ENCODE peak calls at places on chromosomes 13 and 19, in ten cellular contexts. O is choroid plexus epithelial cell, S is neural progenitor cell, E is thoracic aorta, I is upper lobe of left lung, Y is heart left ventricle, K is AG04450, P is A549, X is psoas muscle, V is foreskin fibroblast. G is an unnamed sample.

GRCh38 chr13:58397596-58398387 is 766.2 kb downstream of the PCDH17 start:
- DNase-seq in O (no peak), S (peak), E (no peak), I (no peak), Y (peak), K (no peak), P (no peak), X (no peak), V (no peak), G (no peak)

GRCh38 chr13:23622991-23623390 is 52.8 kb downstream of the TNFRSF19 start:
- DNase-seq in O (no peak), S (no peak), E (no peak), I (no peak), Y (no peak), K (no peak), P (no peak), X (no peak), V (no peak), G (no peak)

GRCh38 chr13:44088409-44088808 is 208.7 kb downstream of the LACC1 start:
- DNase-seq in O (no peak), S (no peak), E (no peak), I (no peak), Y (no peak), K (no peak), P (no peak), X (no peak), V (no peak), G (no peak)

GRCh38 chr19:58575183-58576041 is 2.3 kb upstream of the MZF1 start:
- DNase-seq in O (peak), S (peak), E (peak), I (peak), Y (peak), K (peak), P (peak), X (peak), V (peak), G (peak)

GRCh38 chr13:31050486-31051400 is 111.0 kb downstream of the HSPH1 start:
- DNase-seq in O (peak), S (peak), E (no peak), I (peak), Y (no peak), K (no peak), P (no peak), X (no peak), V (peak), G (no peak)

GRCh38 chr13:99642841-99643240 is 141.6 kb downstream of the TM9SF2 start:
- DNase-seq in O (no peak), S (no peak), E (no peak), I (no peak), Y (no peak), K (no peak), P (no peak), X (no peak), V (no peak), G (no peak)

GRCh38 chr13:33213024-33213795 is 72.3 kb downstream of the STARD13 start:
- DNase-seq in O (peak), S (peak), E (no peak), I (no peak), Y (no peak), K (no peak), P (no peak), X (no peak), V (no peak), G (no peak)

GRCh38 chr19:571127-571974 is 1.0 kb upstream of the BSG start:
- DNase-seq in O (peak), S (peak), E (no peak), I (peak), Y (peak), K (no peak), P (no peak), X (peak), V (peak), G (peak)

GRCh38 chr13:65154661-65155447 is 2075.3 kb downstream of the PCDH9 start:
- DNase-seq in O (no peak), S (no peak), E (no peak), I (no peak), Y (no peak), K (no peak), P (no peak), X (no peak), V (no peak), G (no peak)

GRCh38 chr19:18543814-18544475 is 572 bp upstream of the FKBP8 start:
- DNase-seq in O (peak), S (peak), E (no peak), I (peak), Y (peak), K (no peak), P (peak), X (no peak), V (peak), G (peak)

GRCh38 chr19:18433039-18433691 is 4.8 kb downstream of the ISYNA1 start:
- DNase-seq in O (no peak), S (peak), E (no peak), I (no peak), Y (no peak), K (no peak), P (no peak), X (no peak), V (peak), G (no peak)

GRCh38 chr19:13764821-13765394 is 586 bp downstream of the MRI1 start:
- DNase-seq in O (peak), S (peak), E (no peak), I (peak), Y (no peak), K (no peak), P (no peak), X (peak), V (peak), G (no peak)

DNA sequence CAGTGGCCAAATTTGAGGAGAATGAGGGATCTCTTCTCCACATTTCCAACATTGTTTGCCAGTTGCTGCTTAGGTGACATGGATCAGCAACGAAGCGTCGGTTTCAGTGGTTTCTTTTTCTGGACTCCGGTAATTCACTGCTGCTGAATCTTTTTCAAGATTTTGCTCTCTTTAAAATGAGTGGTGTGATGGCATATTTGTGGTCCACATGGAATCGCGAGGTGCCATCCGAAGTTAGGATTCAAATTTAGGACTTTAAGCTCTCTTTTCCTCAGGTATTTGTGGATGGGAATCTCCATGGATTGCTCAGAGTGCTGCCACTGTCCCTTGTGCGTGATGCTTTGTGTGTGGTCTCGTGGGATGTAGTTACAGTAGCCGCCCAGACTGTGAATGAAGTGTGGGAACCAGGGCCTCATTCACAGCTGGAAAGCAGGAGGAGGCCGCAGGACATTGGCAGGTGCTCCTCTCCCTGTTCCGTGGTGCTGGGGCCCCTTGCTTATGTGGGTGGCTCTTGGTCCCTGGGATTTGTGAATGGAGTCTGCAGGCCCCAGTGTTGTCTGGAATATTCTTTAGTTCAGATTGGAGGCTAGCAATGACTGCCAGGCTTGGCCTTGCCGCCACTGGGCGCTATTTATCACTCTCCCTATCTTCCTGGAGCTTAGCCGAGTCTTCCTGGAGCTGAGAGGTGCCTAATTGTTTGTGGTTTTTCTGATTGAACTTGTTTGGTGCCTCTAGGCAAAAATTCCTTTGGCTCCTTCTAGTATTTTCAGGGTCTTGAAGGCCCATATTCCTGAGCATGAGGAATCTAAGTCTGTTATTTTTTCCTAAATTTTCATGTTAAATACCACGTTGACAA is 1.5 kb downstream of the ILF3 start:
- DNase-seq in O (peak), S (peak), E (no peak), I (no peak), Y (no peak), K (no peak), P (no peak), X (no peak), V (peak), G (peak)
- TF ChIP-seq CTCF in O (peak), S (no peak), E (no peak), I (no peak), Y (no peak), K (no peak), P (no peak), X (peak), V (peak), G (no peak)

GRCh38 chr19:8826371-8826770 is 5.7 kb downstream of the ZNF558 start:
- DNase-seq in O (no peak), S (no peak), E (no peak), I (no peak), Y (no peak), K (no peak), P (no peak), X (no peak), V (no peak), G (no peak)
- TF ChIP-seq CTCF in O (peak), S (no peak), E (no peak), I (no peak), Y (no peak), K (no peak), P (no peak), X (no peak), V (no peak), G (no peak)

GRCh38 chr13:112366907-112367646 is 9.1 kb upstream of the SPACA7 start:
- DNase-seq in O (no peak), S (no peak), E (no peak), I (no peak), Y (no peak), K (no peak), P (no peak), X (no peak), V (no peak), G (no peak)
- TF ChIP-seq CTCF in O (no peak), S (no peak), E (no peak), I (no peak), Y (no peak), K (no peak), P (no peak), X (no peak), V (no peak), G (no peak)

GRCh38 chr19:42248270-42249148 is 6.1 kb upstream of the GSK3A start:
- DNase-seq in O (no peak), S (no peak), E (no peak), I (no peak), Y (no peak), K (no peak), P (no peak), X (no peak), V (no peak), G (no peak)

GRCh38 chr19:42244452-42245220 is 2.2 kb upstream of the GSK3A start:
- DNase-seq in O (peak), S (peak), E (peak), I (peak), Y (peak), K (peak), P (peak), X (peak), V (peak), G (peak)

GRCh38 chr19:42247631-42248199 is 5.3 kb upstream of the GSK3A start:
- DNase-seq in O (no peak), S (no peak), E (no peak), I (no peak), Y (no peak), K (no peak), P (no peak), X (no peak), V (no peak), G (no peak)

GRCh38 chr19:42246869-42247630 is 4.6 kb upstream of the GSK3A start:
- DNase-seq in O (no peak), S (no peak), E (no peak), I (no peak), Y (no peak), K (no peak), P (no peak), X (no peak), V (no peak), G (no peak)

DNA sequence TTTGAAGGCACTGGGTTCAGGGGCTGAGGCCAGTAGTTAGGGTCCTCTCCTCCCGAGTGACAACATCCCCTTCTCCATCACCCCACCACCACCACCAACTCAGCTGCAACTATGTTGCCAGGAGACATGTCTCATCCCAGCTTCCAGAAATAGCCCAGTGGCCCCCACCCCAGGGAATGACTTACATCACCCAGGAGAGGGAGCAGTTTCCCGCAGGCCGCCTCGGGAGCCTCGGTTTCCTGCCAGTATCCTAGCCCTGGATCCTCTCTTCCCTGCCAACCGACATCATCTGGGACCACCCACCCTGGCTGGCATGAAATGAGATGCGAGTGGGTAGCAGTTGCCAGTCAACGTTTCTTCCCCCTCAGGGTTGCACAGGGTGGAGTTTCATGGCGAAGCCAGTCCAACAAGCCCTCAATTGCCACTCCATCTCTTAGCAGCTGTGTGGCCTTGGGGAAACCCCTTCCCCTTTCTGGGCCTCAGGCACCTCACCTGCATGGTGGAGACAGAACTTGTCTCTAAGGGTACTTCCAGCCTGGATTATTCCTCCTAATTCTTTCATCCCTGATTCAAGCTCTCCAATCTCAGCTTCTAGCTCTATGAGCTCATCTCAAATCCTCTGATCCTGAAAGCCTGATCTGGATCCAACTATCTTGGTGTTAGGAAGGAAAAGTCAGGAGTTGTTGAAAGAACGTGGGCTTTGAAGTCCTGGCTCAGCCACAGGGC is 3.9 kb upstream of the GSK3A start:
- DNase-seq in O (peak), S (peak), E (peak), I (peak), Y (peak), K (peak), P (peak), X (peak), V (peak), G (peak)
- TF ChIP-seq CTCF in O (peak), S (peak), E (peak), I (peak), Y (peak), K (peak), P (peak), X (peak), V (peak), G (peak)

GRCh38 chr19:51607920-51608562 is 22.2 kb downstream of the SIGLEC5 start:
- DNase-seq in O (peak), S (peak), E (no peak), I (peak), Y (peak), K (peak), P (no peak), X (peak), V (peak), G (peak)
- TF ChIP-seq CTCF in O (peak), S (peak), E (no peak), I (peak), Y (peak), K (peak), P (peak), X (peak), V (peak), G (peak)

GRCh38 chr19:38557205-38557799 is 60.5 kb downstream of the MAP4K1 start:
- DNase-seq in O (no peak), S (no peak), E (no peak), I (no peak), Y (peak), K (no peak), P (no peak), X (no peak), V (no peak), G (no peak)

GRCh38 chr19:38554676-38555141 is 63.0 kb downstream of the MAP4K1 start:
- DNase-seq in O (no peak), S (no peak), E (no peak), I (no peak), Y (no peak), K (no peak), P (no peak), X (no peak), V (no peak), G (no peak)

GRCh38 chr19:38559428-38560401 is 58.0 kb downstream of the MAP4K1 start:
- DNase-seq in O (peak), S (no peak), E (no peak), I (no peak), Y (no peak), K (no peak), P (no peak), X (no peak), V (peak), G (peak)

GRCh38 chr19:38555200-38555599 is 62.6 kb downstream of the MAP4K1 start:
- DNase-seq in O (no peak), S (no peak), E (no peak), I (no peak), Y (no peak), K (no peak), P (no peak), X (no peak), V (no peak), G (no peak)

DNA sequence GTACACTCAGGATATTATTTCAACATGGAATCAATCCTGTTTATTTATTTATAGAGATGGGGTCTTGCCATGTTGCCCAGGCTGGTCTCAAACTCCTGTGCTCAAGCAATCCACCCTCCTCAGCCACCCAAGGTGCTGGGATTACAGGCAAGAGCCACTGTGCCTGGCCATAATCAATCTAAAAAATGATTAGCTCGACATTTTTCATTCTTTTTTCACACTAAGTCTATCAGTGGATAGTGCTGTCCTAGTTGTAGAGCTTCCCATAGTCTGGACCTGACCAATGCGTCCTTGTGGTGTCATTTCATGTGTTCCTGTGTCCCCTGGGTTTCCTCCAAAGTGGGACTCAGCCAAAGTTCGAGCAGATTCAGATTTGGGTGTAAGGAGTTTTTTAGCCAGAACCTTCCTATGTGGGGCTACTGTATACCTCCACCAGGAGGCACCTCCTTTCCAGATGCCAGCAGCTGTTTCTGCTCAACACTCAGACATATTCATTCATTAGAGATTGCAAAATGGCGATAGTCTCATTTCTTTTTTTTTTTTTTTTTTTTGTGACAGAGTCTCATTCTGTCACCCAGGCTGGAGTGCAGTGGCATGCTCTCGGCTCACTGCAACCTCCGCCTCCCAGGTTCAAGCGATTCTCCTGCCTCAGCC is 61.1 kb downstream of the MAP4K1 start:
- DNase-seq in O (peak), S (no peak), E (no peak), I (no peak), Y (no peak), K (no peak), P (no peak), X (no peak), V (peak), G (peak)
- TF ChIP-seq CTCF in O (peak), S (peak), E (no peak), I (no peak), Y (no peak), K (peak), P (peak), X (no peak), V (peak), G (peak)

DNA sequence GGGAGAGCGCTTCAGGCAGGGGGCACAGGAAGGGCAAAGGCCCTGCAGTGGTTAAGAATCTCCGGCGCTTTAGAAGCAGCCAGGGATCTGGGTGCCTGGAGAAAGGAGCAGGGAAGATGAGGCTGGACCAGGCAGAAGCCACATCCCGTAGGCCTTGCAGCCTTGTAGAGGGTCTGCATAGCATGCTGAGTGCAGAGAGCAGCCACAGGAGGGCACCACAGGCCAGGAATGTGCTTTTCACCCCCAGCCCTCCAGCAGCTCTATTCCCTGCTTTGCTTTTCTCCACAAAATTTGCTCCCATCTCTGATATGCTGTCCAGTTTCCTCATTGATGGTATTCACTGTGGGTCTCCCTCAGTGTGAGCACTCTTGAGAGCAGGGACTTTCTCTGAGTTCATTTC is 5.7 kb downstream of the WDR62 start:
- DNase-seq in O (peak), S (peak), E (no peak), I (peak), Y (peak), K (peak), P (peak), X (peak), V (peak), G (peak)
- TF ChIP-seq CTCF in O (peak), S (peak), E (no peak), I (peak), Y (peak), K (peak), P (peak), X (peak), V (peak), G (peak)